ENCODE peak calls at places on chromosomes 12 and 14, in six cellular contexts. S, L, Z, U, K and Q are unnamed samples.
A peak's percentile ranks its signal among the peaks of the same experiment; 100 is the strongest.

GRCh38 chr14:69354383-69355154 is 43.5 kb downstream of the ERH start:
- DNase-seq in S (no peak), L (peak; percentile 51), Z (peak; percentile 44), U (no peak), K (no peak), Q (peak; percentile 86)

GRCh38 chr12:71160585-71160984 is 2.8 kb upstream of the TSPAN8 start:
- DNase-seq in S (no peak), L (no peak), Z (no peak), U (no peak), K (no peak), Q (no peak)

GRCh38 chr12:91349451-91349850 is 166.8 kb upstream of the DCN start:
- DNase-seq in S (no peak), L (no peak), Z (no peak), U (no peak), K (no peak), Q (no peak)

GRCh38 chr12:30996255-30996654 is 69.7 kb downstream of the TSPAN11 start:
- DNase-seq in S (no peak), L (no peak), Z (no peak), U (no peak), K (no peak), Q (no peak)

GRCh38 chr14:33716921-33717320 is 234.0 kb downstream of the EGLN3 start:
- DNase-seq in S (no peak), L (no peak), Z (no peak), U (no peak), K (no peak), Q (no peak)

GRCh38 chr14:100771121-100771800 is 44.6 kb downstream of the DLK1 start:
- DNase-seq in S (no peak), L (no peak), Z (no peak), U (no peak), K (peak; percentile 25), Q (peak; percentile 28)

GRCh38 chr12:95402096-95402495 is 71.9 kb upstream of the METAP2 start:
- DNase-seq in S (no peak), L (no peak), Z (no peak), U (no peak), K (no peak), Q (no peak)

GRCh38 chr14:81303258-81303935 is 82.6 kb upstream of the GTF2A1 start:
- DNase-seq in S (no peak), L (peak; percentile 74), Z (peak; percentile 83), U (no peak), K (peak; percentile 96), Q (peak; percentile 92)

GRCh38 chr12:93060666-93061413 is 131.7 kb upstream of the EEA1 start:
- DNase-seq in S (peak; percentile 42), L (no peak), Z (no peak), U (no peak), K (no peak), Q (no peak)

GRCh38 chr12:125371023-125371422 is 305.8 kb downstream of the AACS start:
- DNase-seq in S (no peak), L (no peak), Z (no peak), U (no peak), K (no peak), Q (no peak)

GRCh38 chr14:92666251-92666650 is 82.2 kb downstream of the LGMN start:
- DNase-seq in S (no peak), L (no peak), Z (no peak), U (no peak), K (no peak), Q (no peak)

GRCh38 chr12:132089407-132089910 is 54.7 kb downstream of the DDX51 start:
- DNase-seq in S (no peak), L (no peak), Z (no peak), U (no peak), K (no peak), Q (no peak)

GRCh38 chr12:49893753-49894752 is 9.6 kb downstream of the FAIM2 start:
- DNase-seq in S (no peak), L (peak; percentile 53), Z (peak; percentile 71), U (no peak), K (peak; percentile 35), Q (no peak)

GRCh38 chr14:74459289-74459946 is 33.4 kb upstream of the SYNDIG1L start:
- DNase-seq in S (no peak), L (peak; percentile 37), Z (no peak), U (no peak), K (no peak), Q (no peak)

GRCh38 chr12:125069616-125070015 is 4.4 kb downstream of the AACS start:
- DNase-seq in S (no peak), L (no peak), Z (no peak), U (no peak), K (no peak), Q (no peak)

GRCh38 chr12:108955225-108955835 is 65.5 kb downstream of the SVOP start:
- DNase-seq in S (no peak), L (peak; percentile 76), Z (no peak), U (no peak), K (no peak), Q (no peak)

DNA sequence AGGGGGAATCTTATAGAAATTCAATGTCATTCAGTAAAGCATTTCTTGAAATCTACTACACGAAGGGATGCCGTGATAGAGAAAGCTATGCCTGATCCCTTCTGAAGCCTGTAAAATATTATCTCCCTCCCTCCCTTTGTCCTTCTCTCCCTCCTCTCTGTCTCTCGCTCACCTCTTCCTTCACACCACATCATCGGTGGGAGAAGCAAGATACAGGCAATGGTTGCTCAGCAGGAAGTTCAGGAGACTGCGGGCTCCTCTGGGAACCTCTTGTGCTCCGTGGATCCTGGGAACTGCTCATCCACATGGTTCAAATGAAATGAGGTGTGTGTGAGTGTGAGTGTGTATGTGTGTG is 219.4 kb upstream of the TBX3 start:
- DNase-seq in S (no peak), L (no peak), Z (no peak), U (no peak), K (no peak), Q (no peak)
- TF ChIP-seq POLR2A in S (no peak), L (no peak), Z (no peak), U (no peak), K (no peak), Q (no peak)

GRCh38 chr12:54934419-54934818 is 50.1 kb downstream of the TESPA1 start:
- DNase-seq in S (no peak), L (no peak), Z (no peak), U (no peak), K (no peak), Q (no peak)
- TF ChIP-seq CTCF in S (no peak), L (no peak), Z (no peak), U (no peak), K (no peak), Q (no peak)

DNA sequence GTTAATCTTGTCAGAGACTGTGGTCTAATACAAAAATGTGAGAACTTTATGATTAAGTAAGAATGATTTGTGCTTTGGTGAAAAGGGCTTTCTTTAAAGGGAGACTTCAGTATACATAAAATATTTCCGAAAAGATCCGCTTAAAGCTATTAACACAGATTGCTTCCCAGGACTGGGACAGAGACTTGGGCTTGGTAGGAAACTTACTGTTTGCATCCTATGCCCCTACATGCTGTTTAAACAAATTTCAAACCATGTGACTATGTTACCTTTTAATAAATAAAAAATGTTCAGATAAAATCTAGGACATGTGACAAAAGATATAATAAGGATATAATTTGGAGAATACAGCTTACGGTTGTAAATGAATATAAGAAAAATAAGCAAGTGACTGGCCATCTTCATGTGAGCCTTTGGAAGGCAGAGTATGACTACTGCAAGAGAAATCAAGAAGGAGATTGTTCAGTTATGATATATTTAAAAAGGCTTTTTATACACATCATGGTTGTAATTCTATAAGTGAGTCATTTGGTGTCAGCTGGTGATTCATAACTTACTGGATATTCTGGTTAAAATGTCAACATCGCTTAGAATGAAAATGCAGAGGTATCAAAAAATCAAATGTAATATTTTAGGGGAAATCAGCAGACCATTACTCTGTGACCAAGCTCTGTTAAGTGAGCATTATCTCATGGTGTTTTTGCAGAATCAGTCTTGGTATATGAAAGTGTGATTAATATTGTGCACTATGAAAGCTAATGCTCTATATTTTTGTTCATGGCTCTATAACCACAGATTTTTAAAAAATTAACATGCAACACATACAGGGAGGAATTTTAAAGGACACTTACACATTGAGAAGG is 234.8 kb upstream of the E2F7 start:
- DNase-seq in S (no peak), L (no peak), Z (no peak), U (no peak), K (no peak), Q (no peak)
- H3K4me1 ChIP-seq in S (no peaks in the 10 kb centered on the region), L (no peaks in the 10 kb centered on the region), Z (no peaks in the 10 kb centered on the region), U (no peaks in the 10 kb centered on the region), K (no peaks in the 10 kb centered on the region), Q (no peaks in the 10 kb centered on the region)

GRCh38 chr14:61476105-61476736 is 154.8 kb downstream of the PRKCH start:
- DNase-seq in S (no peak), L (no peak), Z (no peak), U (no peak), K (no peak), Q (no peak)

GRCh38 chr14:61478971-61479473 is 157.6 kb downstream of the PRKCH start:
- DNase-seq in S (no peak), L (peak; percentile 27), Z (no peak), U (no peak), K (no peak), Q (no peak)

GRCh38 chr14:61477845-61478438 is 156.6 kb downstream of the PRKCH start:
- DNase-seq in S (no peak), L (peak; percentile 96), Z (peak; percentile 89), U (no peak), K (peak; percentile 92), Q (peak; percentile 69)

GRCh38 chr14:61475316-61475715 is 153.9 kb downstream of the PRKCH start:
- DNase-seq in S (no peak), L (no peak), Z (no peak), U (no peak), K (no peak), Q (no peak)

GRCh38 chr14:61476737-61477410 is 155.5 kb downstream of the PRKCH start:
- DNase-seq in S (peak; percentile 37), L (peak; percentile 23), Z (peak; percentile 48), U (no peak), K (no peak), Q (peak; percentile 61)
- TF ChIP-seq POLR2A in S (peak; percentile 43), L (peak; percentile 44), Z (no peak), U (no peak), K (peak; percentile 73), Q (peak; percentile 39)

DNA sequence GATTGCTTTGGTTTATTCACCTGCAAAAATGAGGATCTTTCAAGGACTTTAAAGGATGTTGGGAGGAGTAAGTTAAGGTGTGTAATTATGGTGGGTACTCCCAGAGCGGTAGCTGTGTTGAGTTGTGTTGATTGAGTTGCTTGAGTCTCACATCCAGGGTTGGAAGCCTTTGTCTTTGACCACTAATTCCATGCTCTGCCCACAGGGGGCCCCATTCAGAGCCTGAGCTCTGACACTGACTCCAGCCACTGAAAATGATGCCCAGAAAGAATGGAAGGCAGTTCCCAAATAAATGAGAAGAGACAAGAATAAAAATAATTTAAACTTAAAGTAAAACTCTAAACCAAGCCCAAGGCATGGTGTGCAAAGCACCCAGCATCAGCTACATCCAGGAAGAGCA is 237.4 kb upstream of the PWP1 start:
- DNase-seq in S (no peak), L (no peak), Z (no peak), U (no peak), K (no peak), Q (peak; percentile 46)
- TF ChIP-seq CTCF in S (no peak), L (peak; percentile 41), Z (no peak), U (no peak), K (peak; percentile 58), Q (peak; percentile 43)

DNA sequence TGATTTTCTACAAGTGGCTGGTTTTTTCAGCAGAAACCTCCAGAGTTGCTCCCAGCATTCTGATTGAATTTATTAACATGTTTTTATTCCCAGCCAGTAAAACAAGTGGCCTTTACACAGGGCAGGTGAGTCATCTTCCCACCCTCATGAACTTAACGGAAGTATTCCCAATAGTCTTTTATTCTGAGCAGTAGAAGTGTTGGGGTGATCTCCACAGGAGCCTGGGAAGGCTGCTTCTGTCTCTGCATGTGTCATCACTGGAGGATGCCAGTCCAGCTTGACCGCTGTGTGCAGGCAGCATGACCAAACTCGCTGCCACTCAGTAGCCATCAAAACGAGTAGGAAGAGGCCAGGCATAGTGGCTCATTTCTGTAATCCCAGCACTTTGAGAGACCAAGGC is 13.4 kb upstream of the DNAH10 start:
- DNase-seq in S (no peak), L (no peak), Z (no peak), U (no peak), K (no peak), Q (no peak)
- H3K4me1 ChIP-seq in S (no peaks in the 10 kb centered on the region), L (no peaks in the 10 kb centered on the region), Z (no peaks in the 10 kb centered on the region), U (no peaks in the 10 kb centered on the region), K (no peaks in the 10 kb centered on the region), Q (no peaks in the 10 kb centered on the region)